ENCODE peak calls at places on chromosomes 13 and 19, in four cellular contexts. S is GM23338, Y is PC-3, R is neural progenitor cell. U is an unnamed sample. For H3F3A and H3K4me1, the result is how much of the 10 kb centered on the place peaks cover.

GRCh38 chr19:14325863-14326262 is 55.4 kb upstream of the ADGRE5 start:
- DNase-seq in Y (no peak), S (no peak), R (no peak), U (no peak)

GRCh38 chr13:90436697-90437096 is 910.8 kb upstream of the MIR17HG start:
- DNase-seq in Y (no peak), R (no peak), S (no peak), U (no peak)

GRCh38 chr19:13783565-13784500 is 9.6 kb downstream of the C19orf53 start:
- DNase-seq in Y (no peak), S (no peak), R (no peak), U (no peak)

GRCh38 chr13:21124853-21125252 is 51.5 kb downstream of the SKA3 start:
- DNase-seq in S (peak), R (peak), Y (peak), U (peak)

GRCh38 chr13:19927117-19927734 is 31.3 kb upstream of the ZMYM2 start:
- DNase-seq in Y (peak), S (peak), R (peak), U (peak)

GRCh38 chr13:94617389-94618000 is 15.8 kb downstream of the GPR180 start:
- DNase-seq in Y (peak), S (peak), R (no peak), U (no peak)

GRCh38 chr13:27917121-27917947 is 2.5 kb upstream of the PDX1 start:
- DNase-seq in R (peak), S (peak), Y (no peak), U (no peak)

GRCh38 chr19:4016486-4016885 is 8.9 kb downstream of the PIAS4 start:
- DNase-seq in Y (no peak), S (no peak), R (no peak), U (no peak)

GRCh38 chr13:49494645-49495044 is 1.1 kb upstream of the PHF11 start:
- DNase-seq in R (no peak), Y (peak), S (no peak), U (no peak)
- H3F3A ChIP-seq in R (under half), Y (under half), S (under half), U (under half)

GRCh38 chr19:2492870-2493269 is 16.9 kb downstream of the GADD45B start:
- DNase-seq in Y (no peak), R (no peak), S (no peak), U (no peak)

GRCh38 chr19:2488405-2488941 is 12.5 kb downstream of the GADD45B start:
- DNase-seq in Y (no peak), R (no peak), S (no peak), U (no peak)

GRCh38 chr19:2488942-2489731 is 13.2 kb downstream of the GADD45B start:
- DNase-seq in S (peak), Y (peak), R (peak), U (peak)

GRCh38 chr19:2491130-2491801 is 15.3 kb downstream of the GADD45B start:
- DNase-seq in S (no peak), R (no peak), Y (peak), U (peak)

GRCh38 chr19:2490659-2491058 is 14.7 kb downstream of the GADD45B start:
- DNase-seq in R (no peak), Y (no peak), S (no peak), U (no peak)
- H3K4me1 ChIP-seq in R (under half), Y (under half), S (under half), U (under half)

GRCh38 chr13:75803175-75803611 is 167.1 kb downstream of the LMO7 start:
- DNase-seq in S (peak), Y (no peak), R (no peak), U (no peak)

GRCh38 chr13:75800545-75800944 is 164.4 kb downstream of the LMO7 start:
- DNase-seq in R (no peak), S (peak), Y (no peak), U (no peak)

GRCh38 chr13:75803982-75804381 is 167.9 kb downstream of the LMO7 start:
- DNase-seq in Y (no peak), R (no peak), S (peak), U (no peak)

GRCh38 chr13:75802161-75802560 is 166.0 kb downstream of the LMO7 start:
- DNase-seq in S (no peak), Y (no peak), R (no peak), U (no peak)

DNA sequence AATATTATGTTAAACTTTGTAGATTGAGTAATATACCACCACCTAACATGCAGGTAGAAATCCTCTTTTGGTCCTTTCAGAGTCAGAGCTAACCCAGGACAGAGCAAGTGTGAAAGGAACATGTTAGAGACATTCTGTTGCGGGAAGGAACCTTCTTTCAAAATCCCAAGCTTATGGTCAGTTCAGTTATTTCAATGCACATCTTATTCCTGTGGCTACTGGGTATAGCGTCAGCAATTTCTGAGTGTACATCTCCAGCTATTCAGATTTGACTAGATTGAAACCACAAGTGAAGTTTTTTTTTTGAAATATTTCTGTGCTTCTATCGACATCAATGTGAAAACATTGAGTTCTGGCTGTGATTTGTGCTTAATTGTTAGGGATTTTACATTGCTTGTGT is 165.3 kb downstream of the LMO7 start:
- DNase-seq in S (no peak), R (no peak), Y (no peak), U (no peak)
- H3F3A ChIP-seq in S (under half), R (under half), Y (under half), U (under half)

GRCh38 chr13:98542568-98543379 is 34.1 kb downstream of the STK24 start:
- DNase-seq in S (no peak), R (no peak), Y (no peak), U (no peak)
- H3K4me1 ChIP-seq in S (under half), R (under half), Y (under half), U (under half)

DNA sequence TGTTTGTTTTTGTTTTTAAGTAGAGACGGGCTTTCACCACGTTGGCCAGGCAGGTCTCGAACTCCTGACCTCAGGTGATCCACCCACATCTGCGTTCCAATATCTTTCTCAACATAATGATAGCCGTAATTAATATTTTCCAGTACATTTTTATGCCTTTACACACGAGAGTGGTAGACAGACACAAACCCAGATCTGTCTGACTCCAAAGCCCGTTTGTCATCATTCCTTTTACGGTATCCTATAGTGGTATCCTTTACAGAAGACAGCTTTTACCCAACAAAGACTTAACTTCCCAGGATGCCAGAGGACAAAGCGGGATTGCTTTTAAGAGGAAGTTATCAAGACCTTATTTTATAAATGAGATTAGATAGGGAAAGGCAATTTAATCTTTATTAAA is 59.8 kb downstream of the IPO5 start:
- DNase-seq in R (no peak), Y (no peak), S (no peak), U (no peak)
- H3F3A ChIP-seq in R (under half), Y (under half), S (under half), U (under half)

GRCh38 chr19:2888739-2889224 is 11.9 kb upstream of the ZNF57 start:
- DNase-seq in R (no peak), S (peak), Y (no peak), U (peak)
- H3K4me1 ChIP-seq in R (under half), S (under half), Y (under half), U (under half)

DNA sequence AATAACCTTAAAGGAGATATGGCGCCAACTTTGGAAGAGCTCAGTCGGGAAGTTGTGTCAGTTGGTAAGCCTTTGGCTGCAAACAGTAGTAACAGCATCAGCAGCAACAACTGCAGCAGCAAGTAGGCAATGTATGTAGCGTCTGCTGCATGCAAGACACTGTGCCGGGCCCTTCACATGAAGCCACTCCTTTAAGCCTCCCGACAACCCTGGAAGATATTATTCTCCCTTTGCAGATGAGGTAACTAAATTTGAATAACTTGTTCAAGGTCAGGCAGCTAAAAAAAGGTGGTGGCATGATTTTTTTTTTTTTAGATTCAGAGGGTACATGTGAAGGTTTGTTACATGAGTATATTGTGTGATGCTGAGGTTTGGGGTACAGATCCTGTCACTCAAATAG is 19.7 kb downstream of the SIPA1L3 start:
- DNase-seq in R (no peak), Y (no peak), S (no peak), U (no peak)
- H3F3A ChIP-seq in R (under half), Y (under half), S (under half), U (under half)

GRCh38 chr19:1941146-1942077 is at the start of gene CSNK1G2:
- DNase-seq in Y (no peak), S (no peak), R (no peak), U (no peak)
- H3K4me1 ChIP-seq in Y (under half), S (under half), R (under half), U (under half)

U was measured in PC-9.